ENCODE peak calls at places on chromosomes 7 and 10, in seven cellular contexts. U, S, T, I, N, O and M are unnamed samples.

GRCh38 chr7:151754142-151754590 is 122.7 kb downstream of the PRKAG2 start:
- DNase-seq in T (peak; percentile 98), U (no peak), S (peak; percentile 92), N (peak; percentile 88), O (peak; percentile 93), I (peak; percentile 87), M (peak; percentile 64)

GRCh38 chr7:99693427-99694200 is 13.8 kb upstream of the CYP3A5 start:
- DNase-seq in U (no peak), S (no peak), O (no peak), T (no peak), N (no peak), I (no peak), M (no peak)

GRCh38 chr7:151389096-151389767 is 20.6 kb downstream of the WDR86 start:
- DNase-seq in N (peak; percentile 25), S (no peak), I (no peak), O (peak; percentile 25), T (no peak), U (no peak), M (no peak)

GRCh38 chr10:34109952-34110702 is 705.0 kb downstream of the PARD3 start:
- DNase-seq in S (peak; percentile 67), U (no peak), T (peak; percentile 54), N (no peak), O (no peak), I (no peak), M (no peak)

GRCh38 chr10:71213127-71213616 is 802 bp downstream of the UNC5B start:
- DNase-seq in S (peak; percentile 85), I (no peak), U (no peak), T (peak; percentile 57), N (peak; percentile 70), O (peak; percentile 72), M (no peak)

GRCh38 chr7:4277936-4278335 is 404.2 kb upstream of the FOXK1 start:
- DNase-seq in T (no peak), S (no peak), U (no peak), N (no peak), O (no peak), I (no peak), M (no peak)

GRCh38 chr7:152866125-152866524 is 106.6 kb downstream of the ACTR3B start:
- DNase-seq in I (no peak), O (no peak), T (no peak), S (no peak), N (no peak), U (no peak), M (no peak)

GRCh38 chr7:1742555-1743303 is 72.7 kb downstream of the ELFN1 start:
- DNase-seq in N (peak; percentile 77), O (no peak), I (no peak), S (no peak), U (no peak), T (no peak), M (peak; percentile 74)

GRCh38 chr7:25669954-25670841 is 441.9 kb upstream of the NPVF start:
- DNase-seq in O (peak; percentile 70), T (no peak), U (no peak), I (peak; percentile 69), S (no peak), N (no peak), M (no peak)

GRCh38 chr10:27713906-27714305 is 31.7 kb downstream of the MKX start:
- DNase-seq in T (no peak), O (no peak), N (no peak), U (no peak), S (no peak), I (no peak), M (no peak)

GRCh38 chr10:13346280-13346819 is 1.7 kb downstream of the SEPHS1 start:
- DNase-seq in I (no peak), S (peak; percentile 20), T (peak; percentile 67), N (no peak), O (no peak), U (no peak), M (no peak)

GRCh38 chr10:132156382-132156781 is 30.4 kb upstream of the DPYSL4 start:
- DNase-seq in N (peak; percentile 46), S (no peak), T (no peak), O (no peak), U (no peak), I (no peak), M (no peak)

GRCh38 chr7:82600601-82601000 is 157.0 kb upstream of the CACNA2D1 start:
- DNase-seq in T (no peak), S (no peak), N (no peak), I (no peak), O (no peak), U (no peak), M (no peak)

GRCh38 chr7:20797174-20798080 is 10.7 kb upstream of the SP8 start:
- DNase-seq in T (no peak), S (no peak), N (no peak), O (no peak), I (no peak), U (no peak), M (peak; percentile 61)

GRCh38 chr7:76302299-76303056 is at the start of gene HSPB1:
- DNase-seq in S (peak; percentile 80), O (peak; percentile 98), T (no peak), U (no peak), N (peak; percentile 96), I (peak; percentile 95), M (peak; percentile 91)
- TF ChIP-seq CTCF in S (no peak), O (no peak), T (no peak), U (no peak), N (no peak), I (no peak), M (no peak)

DNA sequence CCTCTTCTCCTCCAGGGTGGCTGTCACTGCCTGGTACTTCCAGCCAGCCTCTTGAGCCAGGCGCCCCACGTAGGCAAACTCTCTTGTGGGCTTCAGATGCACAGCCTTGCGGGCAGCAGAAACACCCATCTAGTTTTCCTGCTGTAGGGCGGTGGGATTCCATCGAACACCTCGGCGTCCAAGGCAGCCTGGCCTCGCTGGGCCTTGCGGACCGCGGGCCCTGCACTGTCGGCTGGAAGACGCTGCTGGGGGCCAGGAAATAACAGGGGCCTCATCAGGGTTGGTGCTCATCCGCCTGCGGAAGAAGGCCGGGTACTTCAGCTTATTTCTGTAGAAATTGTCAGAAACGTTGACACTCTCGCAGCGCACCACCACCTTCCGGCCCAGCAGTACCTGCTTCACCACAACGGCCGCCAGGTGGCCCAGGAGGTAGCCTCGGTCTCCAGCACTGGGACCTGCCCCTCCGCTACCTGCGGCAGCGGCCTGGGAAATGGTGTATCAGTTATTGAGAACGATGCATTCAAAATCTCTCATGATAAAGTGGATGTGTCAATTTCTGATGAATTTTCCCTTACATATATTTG is 61.1 kb downstream of the WDFY4 start:
- DNase-seq in O (no peak), U (no peak), I (no peak), T (no peak), N (no peak), S (no peak), M (no peak)
- TF ChIP-seq CTCF in O (no peak), U (no peak), I (no peak), T (no peak), N (no peak), S (no peak), M (no peak)

GRCh38 chr10:110676016-110676415 is 31.9 kb downstream of the RBM20 start:
- DNase-seq in O (no peak), I (no peak), U (no peak), T (no peak), S (no peak), N (no peak), M (no peak)

GRCh38 chr10:110668443-110668842 is 24.3 kb downstream of the RBM20 start:
- DNase-seq in I (no peak), U (no peak), S (no peak), O (no peak), T (no peak), N (no peak), M (no peak)

GRCh38 chr10:110672580-110672919 is 28.4 kb downstream of the RBM20 start:
- DNase-seq in U (no peak), S (no peak), N (no peak), I (no peak), O (no peak), T (no peak), M (no peak)

GRCh38 chr10:110670335-110670734 is 26.2 kb downstream of the RBM20 start:
- DNase-seq in N (no peak), S (no peak), U (no peak), O (no peak), I (no peak), T (no peak), M (no peak)

GRCh38 chr10:110671788-110672579 is 27.8 kb downstream of the RBM20 start:
- DNase-seq in N (peak; percentile 86), T (no peak), O (peak; percentile 85), U (peak; percentile 35), I (peak; percentile 81), S (peak; percentile 83), M (peak; percentile 89)
- TF ChIP-seq CTCF in N (peak; percentile 87), T (peak; percentile 97), O (peak; percentile 76), U (peak; percentile 100), I (peak; percentile 92), S (peak; percentile 78), M (peak; percentile 90)

GRCh38 chr10:49163741-49164140 is 24.4 kb downstream of the TMEM273 start:
- DNase-seq in O (no peak), T (no peak), S (no peak), U (no peak), N (no peak), I (no peak), M (no peak)

GRCh38 chr10:49162761-49163160 is 25.4 kb downstream of the TMEM273 start:
- DNase-seq in O (no peak), N (no peak), T (no peak), S (no peak), I (no peak), U (no peak), M (no peak)

GRCh38 chr10:49165259-49165658 is 22.9 kb downstream of the TMEM273 start:
- DNase-seq in O (no peak), U (no peak), T (no peak), N (no peak), S (no peak), I (no peak), M (no peak)

GRCh38 chr10:49165940-49166803 is 22.0 kb downstream of the TMEM273 start:
- DNase-seq in N (no peak), I (no peak), T (no peak), S (no peak), O (no peak), U (no peak), M (no peak)

DNA sequence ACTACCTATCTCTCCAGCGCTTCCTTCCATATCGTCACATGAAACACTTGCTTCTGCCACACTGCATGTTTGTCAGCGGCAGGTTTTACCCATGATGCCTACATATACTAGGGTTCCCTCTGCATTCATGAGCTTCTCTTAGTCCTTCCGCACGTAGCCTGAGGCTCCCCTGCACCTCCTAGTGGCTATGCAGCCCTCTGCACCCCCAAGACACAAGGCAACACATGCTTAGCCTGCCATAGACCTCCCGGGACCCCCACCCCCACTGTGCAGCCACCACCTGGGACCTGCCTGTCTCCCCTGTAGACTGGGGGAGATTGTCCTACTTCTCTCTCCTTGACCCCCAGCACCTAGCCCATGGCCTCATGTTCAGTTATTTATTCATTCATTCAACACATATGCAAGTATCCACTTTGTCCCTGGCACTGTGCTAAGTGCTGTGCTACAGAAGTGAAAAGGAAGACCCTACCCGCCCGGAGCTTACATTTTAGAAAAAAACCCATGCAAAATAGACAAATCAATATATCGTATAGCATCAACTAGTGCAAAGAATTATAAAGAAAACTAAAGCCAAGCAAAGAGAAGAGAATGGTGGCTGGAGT is 23.5 kb downstream of the TMEM273 start:
- DNase-seq in T (no peak), U (peak; percentile 44), N (no peak), O (no peak), S (no peak), I (no peak), M (peak; percentile 58)
- TF ChIP-seq CTCF in T (peak; percentile 56), U (peak; percentile 95), N (peak; percentile 72), O (peak; percentile 45), S (no peak), I (peak; percentile 30), M (peak; percentile 65)